ENCODE peak calls at places on chromosomes 12 and 14, in six cellular contexts. J, G, D, C, K and M are unnamed samples.
A peak's percentile ranks its signal among the peaks of the same experiment; 100 is the strongest.

GRCh38 chr12:11959117-11959823 is 111.5 kb upstream of the BCL2L14 start:
- DNase-seq in D (no peak), J (peak; percentile 23), C (no peak), G (no peak), K (no peak), M (no peak)

GRCh38 chr12:54725233-54725843 is 77.2 kb upstream of the DCD start:
- DNase-seq in G (peak; percentile 34), K (peak; percentile 20), D (no peak), C (peak; percentile 60), J (no peak), M (peak; percentile 54)

GRCh38 chr12:90504806-90505205 is 450.2 kb downstream of the CCER1 start:
- DNase-seq in J (no peak), D (no peak), C (no peak), G (no peak), K (no peak), M (no peak)

GRCh38 chr12:27434673-27435565 is 11.6 kb upstream of the SMCO2 start:
- DNase-seq in G (peak; percentile 25), K (no peak), D (no peak), J (no peak), C (no peak), M (peak; percentile 50)

GRCh38 chr14:84340938-84341337 is 1189.0 kb upstream of the FLRT2 start:
- DNase-seq in K (peak; percentile 76), J (peak; percentile 50), D (no peak), C (no peak), G (peak; percentile 46), M (no peak)

GRCh38 chr12:121668750-121669524 is 517 bp downstream of the MORN3 start:
- DNase-seq in J (peak; percentile 36), G (peak; percentile 54), K (peak; percentile 54), C (peak; percentile 82), D (no peak), M (peak; percentile 53)

GRCh38 chr12:47207005-47207717 is 127.4 kb upstream of the AMIGO2 start:
- DNase-seq in K (no peak), G (no peak), J (no peak), D (no peak), C (no peak), M (no peak)

GRCh38 chr12:43100231-43100630 is 451.8 kb downstream of the ADAMTS20 start:
- DNase-seq in G (no peak), J (no peak), K (no peak), D (no peak), C (no peak), M (no peak)

GRCh38 chr12:96064266-96064665 is 28.9 kb upstream of the LTA4H start:
- DNase-seq in J (no peak), K (no peak), G (no peak), C (no peak), D (no peak), M (peak; percentile 13)

GRCh38 chr12:27257104-27257848 is 13.2 kb downstream of the STK38L start:
- DNase-seq in G (no peak), D (no peak), C (no peak), K (no peak), J (peak; percentile 24), M (peak; percentile 77)

GRCh38 chr12:41188841-41189394 is 798 bp downstream of the PDZRN4 start:
- DNase-seq in G (no peak), J (no peak), C (peak; percentile 44), K (no peak), D (no peak), M (no peak)

GRCh38 chr14:56666716-56667115 is 87.1 kb downstream of the TMEM260 start:
- DNase-seq in K (peak; percentile 27), C (no peak), D (no peak), G (peak; percentile 14), J (peak; percentile 69), M (peak; percentile 42)

GRCh38 chr12:110684322-110684836 is 4.5 kb downstream of the HVCN1 start:
- DNase-seq in D (no peak), K (no peak), J (peak; percentile 64), C (no peak), G (peak; percentile 33), M (no peak)

GRCh38 chr12:6146509-6146908 is 22.0 kb upstream of the VWF start:
- DNase-seq in D (no peak), K (no peak), J (no peak), C (no peak), G (no peak), M (no peak)

DNA sequence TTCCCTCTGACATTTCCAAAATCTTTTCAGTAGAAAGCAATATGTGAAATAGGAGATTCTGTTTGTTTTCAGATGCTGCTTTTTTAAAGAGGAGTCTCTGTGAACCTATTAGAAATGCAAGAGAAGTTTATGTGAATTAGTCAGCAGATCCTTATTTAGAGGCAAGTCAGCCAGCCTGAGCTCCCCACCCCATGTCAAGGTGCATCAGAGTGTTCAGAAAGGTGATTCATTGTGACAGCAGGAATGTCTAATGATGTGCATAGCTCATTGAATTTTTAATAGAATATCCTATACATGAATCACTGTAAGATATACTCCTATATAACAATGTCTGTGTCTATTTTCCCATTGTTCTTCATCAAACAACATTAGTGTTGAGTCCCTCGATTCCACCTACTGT is 1222.4 kb upstream of the USP15 start:
- DNase-seq in D (no peak), G (no peak), C (no peak), K (no peak), J (no peak), M (no peak)
- H3K27ac ChIP-seq in D (no peak overlapping the region), G (no peak overlapping the region), C (no peak overlapping the region), K (no peak overlapping the region), J (no peak overlapping the region), M (no peak overlapping the region)

GRCh38 chr14:103569436-103569835 is 6.7 kb downstream of the COA8 start:
- DNase-seq in K (no peak), J (no peak), G (no peak), D (no peak), C (no peak), M (no peak)
- H3K27ac ChIP-seq in K (no peak overlapping the region), J (no peak overlapping the region), G (no peak overlapping the region), D (peak overlapping the region; percentile 10), C (no peak overlapping the region), M (no peak overlapping the region)

DNA sequence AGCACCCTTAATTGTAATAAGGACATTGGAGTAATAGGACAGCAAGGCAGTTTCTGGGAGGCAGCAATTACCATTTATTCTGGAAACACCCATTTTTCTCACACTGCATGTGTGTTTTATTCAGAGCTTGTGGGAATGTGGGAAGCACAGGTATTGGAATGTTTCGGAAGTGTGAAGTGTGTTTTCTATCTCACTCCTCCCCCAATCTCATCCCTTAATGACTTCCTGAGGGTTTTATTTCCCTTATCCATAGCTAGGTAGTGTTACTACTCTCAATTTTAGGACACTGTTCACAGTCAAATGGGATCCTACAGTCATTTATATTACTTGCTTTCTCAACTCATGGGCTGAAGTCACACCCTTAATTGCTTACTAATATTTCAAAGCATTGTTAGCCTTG is 20.3 kb downstream of the PCBP2 start:
- DNase-seq in D (no peak), J (no peak), G (no peak), C (no peak), K (no peak), M (no peak)
- H3K27ac ChIP-seq in D (peak overlapping the region; percentile 34), J (no peak overlapping the region), G (peak overlapping the region; percentile 41), C (no peak overlapping the region), K (no peak overlapping the region), M (peak overlapping the region; percentile 1)

DNA sequence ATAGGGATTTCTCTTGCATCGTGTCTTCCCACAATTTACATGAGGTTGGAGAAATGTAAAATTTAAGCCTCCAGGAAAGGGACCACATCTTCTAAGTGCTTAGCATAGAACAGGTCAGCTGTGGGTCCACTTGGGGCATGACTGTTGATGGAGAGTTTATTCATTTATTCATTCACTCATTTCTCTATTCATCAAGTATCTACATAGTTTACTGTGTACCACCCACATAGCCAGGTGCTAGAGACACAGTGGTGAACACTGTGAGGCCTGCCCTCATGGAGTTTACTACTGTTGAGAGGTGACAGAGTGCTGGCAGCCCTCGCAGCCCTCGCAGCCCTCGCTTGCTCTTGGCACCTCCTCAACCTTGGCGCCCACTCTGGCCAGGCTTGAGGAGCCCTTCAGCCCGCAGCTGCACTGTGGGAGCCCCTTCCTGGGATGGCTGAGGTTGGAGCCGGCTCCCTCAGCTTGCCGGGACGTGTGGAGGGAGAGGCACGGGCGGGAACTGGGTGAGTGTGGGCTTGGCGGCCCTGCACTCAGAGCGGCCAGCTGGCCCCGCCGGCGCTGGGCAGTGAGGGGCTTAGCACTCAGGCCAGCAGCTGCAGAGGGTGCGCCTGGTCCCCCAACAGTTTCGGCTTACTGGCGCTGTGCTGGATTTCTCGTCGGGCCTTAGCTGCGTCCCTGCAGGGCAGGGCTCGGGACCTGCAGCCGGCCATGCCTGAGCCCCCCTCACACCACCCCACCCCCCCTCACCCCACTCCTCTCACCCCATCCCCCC is 1.7 kb upstream of the JPH4 start:
- DNase-seq in D (no peak), J (no peak), C (peak; percentile 17), K (no peak), G (no peak), M (no peak)
- H3K27ac ChIP-seq in D (no peak overlapping the region), J (no peak overlapping the region), C (no peak overlapping the region), K (no peak overlapping the region), G (no peak overlapping the region), M (no peak overlapping the region)